ENCODE peak calls at places on chromosomes 12 and 14, in six cellular contexts. One of them, this sample, is unnamed.

GRCh38 chr14:96204151-96205058 is at the start of gene BDKRB2:
- DNase-seq in heart right ventricle: peak; percentile 42
- DNase-seq in HAP-1: no peak
- DNase-seq in GM23338: peak; percentile 86
- DNase-seq in CD8-positive, alpha-beta T cell: no peak
- DNase-seq in aorta: peak; percentile 72
- DNase-seq in this sample: no peak

GRCh38 chr14:103597623-103598372 is 31.2 kb upstream of the KLC1 start:
- DNase-seq in CD8-positive, alpha-beta T cell: no peak
- DNase-seq in GM23338: no peak
- DNase-seq in heart right ventricle: no peak
- DNase-seq in aorta: peak; percentile 62
- DNase-seq in HAP-1: no peak
- DNase-seq in this sample: no peak

GRCh38 chr14:89206426-89206825 is 210.6 kb downstream of the FOXN3 start:
- DNase-seq in heart right ventricle: no peak
- DNase-seq in aorta: no peak
- DNase-seq in GM23338: no peak
- DNase-seq in CD8-positive, alpha-beta T cell: no peak
- DNase-seq in HAP-1: no peak
- DNase-seq in this sample: no peak

GRCh38 chr12:65945457-65945856 is 121.2 kb downstream of the HMGA2 start:
- DNase-seq in CD8-positive, alpha-beta T cell: no peak
- DNase-seq in HAP-1: no peak
- DNase-seq in heart right ventricle: no peak
- DNase-seq in GM23338: no peak
- DNase-seq in aorta: no peak
- DNase-seq in this sample: no peak

GRCh38 chr14:102451064-102451352 is 58.6 kb downstream of the ANKRD9 start:
- DNase-seq in aorta: no peak
- DNase-seq in HAP-1: no peak
- DNase-seq in heart right ventricle: peak; percentile 54
- DNase-seq in CD8-positive, alpha-beta T cell: no peak
- DNase-seq in GM23338: no peak
- DNase-seq in this sample: no peak

GRCh38 chr12:50248406-50248805 is 34.9 kb downstream of the LIMA1 start:
- DNase-seq in heart right ventricle: no peak
- DNase-seq in GM23338: no peak
- DNase-seq in HAP-1: no peak
- DNase-seq in CD8-positive, alpha-beta T cell: no peak
- DNase-seq in aorta: no peak
- DNase-seq in this sample: no peak

GRCh38 chr12:124384299-124384894 is 89.5 kb downstream of the RFLNA start:
- DNase-seq in aorta: no peak
- DNase-seq in heart right ventricle: no peak
- DNase-seq in HAP-1: no peak
- DNase-seq in CD8-positive, alpha-beta T cell: no peak
- DNase-seq in GM23338: no peak
- DNase-seq in this sample: no peak

GRCh38 chr14:51539571-51540037 is 112.1 kb upstream of the FRMD6 start:
- DNase-seq in GM23338: peak; percentile 47
- DNase-seq in aorta: no peak
- DNase-seq in heart right ventricle: no peak
- DNase-seq in HAP-1: no peak
- DNase-seq in CD8-positive, alpha-beta T cell: no peak
- DNase-seq in this sample: no peak

GRCh38 chr14:97301931-97302559 is 504.9 kb downstream of the VRK1 start:
- DNase-seq in GM23338: peak; percentile 48
- DNase-seq in heart right ventricle: no peak
- DNase-seq in HAP-1: no peak
- DNase-seq in CD8-positive, alpha-beta T cell: no peak
- DNase-seq in aorta: no peak
- DNase-seq in this sample: no peak

GRCh38 chr14:84404246-84404645 is 1125.7 kb upstream of the FLRT2 start:
- DNase-seq in HAP-1: peak; percentile 90
- DNase-seq in aorta: no peak
- DNase-seq in CD8-positive, alpha-beta T cell: no peak
- DNase-seq in heart right ventricle: no peak
- DNase-seq in GM23338: no peak
- DNase-seq in this sample: no peak

GRCh38 chr12:80708535-80709328 is 1.3 kb downstream of the MYF6 start:
- DNase-seq in aorta: peak; percentile 24
- DNase-seq in HAP-1: no peak
- DNase-seq in GM23338: peak; percentile 60
- DNase-seq in heart right ventricle: no peak
- DNase-seq in CD8-positive, alpha-beta T cell: no peak
- DNase-seq in this sample: no peak

GRCh38 chr12:67394600-67394999 is 125.4 kb downstream of the CAND1 start:
- DNase-seq in heart right ventricle: peak; percentile 41
- DNase-seq in GM23338: peak; percentile 12
- DNase-seq in aorta: peak; percentile 70
- DNase-seq in HAP-1: no peak
- DNase-seq in CD8-positive, alpha-beta T cell: no peak
- DNase-seq in this sample: no peak

GRCh38 chr14:68450391-68451120 is 342.3 kb downstream of the ZFP36L1 start:
- DNase-seq in GM23338: no peak
- DNase-seq in HAP-1: no peak
- DNase-seq in heart right ventricle: no peak
- DNase-seq in CD8-positive, alpha-beta T cell: no peak
- DNase-seq in aorta: no peak
- DNase-seq in this sample: no peak

GRCh38 chr12:49827351-49828099 is 688 bp downstream of the NCKAP5L start:
- DNase-seq in GM23338: peak; percentile 90
- DNase-seq in aorta: peak; percentile 84
- DNase-seq in HAP-1: peak; percentile 68
- DNase-seq in heart right ventricle: peak; percentile 78
- DNase-seq in CD8-positive, alpha-beta T cell: peak; percentile 16
- DNase-seq in this sample: peak; percentile 7

GRCh38 chr12:116520801-116521471 is 38.2 kb upstream of the MAP1LC3B2 start:
- DNase-seq in aorta: no peak
- DNase-seq in heart right ventricle: no peak
- DNase-seq in CD8-positive, alpha-beta T cell: no peak
- DNase-seq in GM23338: no peak
- DNase-seq in HAP-1: no peak
- DNase-seq in this sample: no peak

GRCh38 chr12:130137141-130138018 is 24.9 kb upstream of the FZD10 start:
- DNase-seq in HAP-1: no peak
- DNase-seq in heart right ventricle: no peak
- DNase-seq in CD8-positive, alpha-beta T cell: no peak
- DNase-seq in aorta: no peak
- DNase-seq in GM23338: peak; percentile 43
- DNase-seq in this sample: no peak

GRCh38 chr12:131604146-131604844 is 106.6 kb upstream of the SFSWAP start:
- DNase-seq in aorta: no peak
- DNase-seq in GM23338: no peak
- DNase-seq in HAP-1: no peak
- DNase-seq in CD8-positive, alpha-beta T cell: peak; percentile 17
- DNase-seq in heart right ventricle: no peak
- DNase-seq in this sample: peak; percentile 13

GRCh38 chr12:21843795-21844194 is 69.3 kb upstream of the KCNJ8 start:
- DNase-seq in aorta: no peak
- DNase-seq in heart right ventricle: no peak
- DNase-seq in HAP-1: no peak
- DNase-seq in GM23338: peak; percentile 4
- DNase-seq in CD8-positive, alpha-beta T cell: no peak
- DNase-seq in this sample: no peak

GRCh38 chr12:67388331-67389163 is 119.4 kb downstream of the CAND1 start:
- DNase-seq in CD8-positive, alpha-beta T cell: no peak
- DNase-seq in aorta: no peak
- DNase-seq in HAP-1: no peak
- DNase-seq in heart right ventricle: no peak
- DNase-seq in GM23338: peak; percentile 69
- DNase-seq in this sample: no peak

GRCh38 chr14:88554458-88555286 is at the start of gene PTPN21:
- DNase-seq in aorta: peak; percentile 77
- DNase-seq in GM23338: peak; percentile 84
- DNase-seq in heart right ventricle: peak; percentile 84
- DNase-seq in HAP-1: peak; percentile 39
- DNase-seq in CD8-positive, alpha-beta T cell: no peak
- DNase-seq in this sample: no peak

GRCh38 chr12:132393991-132394949 is 64.9 kb upstream of the GALNT9 start:
- DNase-seq in HAP-1: no peak
- DNase-seq in CD8-positive, alpha-beta T cell: no peak
- DNase-seq in aorta: no peak
- DNase-seq in GM23338: no peak
- DNase-seq in heart right ventricle: no peak
- DNase-seq in this sample: no peak

GRCh38 chr14:35343709-35344474 is 51.7 kb downstream of the PSMA6 start:
- DNase-seq in aorta: no peak
- DNase-seq in HAP-1: no peak
- DNase-seq in GM23338: no peak
- DNase-seq in CD8-positive, alpha-beta T cell: no peak
- DNase-seq in heart right ventricle: no peak
- DNase-seq in this sample: no peak

GRCh38 chr12:28027947-28028724 is 55.6 kb upstream of the PTHLH start:
- DNase-seq in CD8-positive, alpha-beta T cell: no peak
- DNase-seq in GM23338: no peak
- DNase-seq in HAP-1: no peak
- DNase-seq in aorta: no peak
- DNase-seq in heart right ventricle: no peak
- DNase-seq in this sample: no peak

GRCh38 chr14:83556746-83557460 is 1973.0 kb upstream of the FLRT2 start:
- DNase-seq in GM23338: no peak
- DNase-seq in CD8-positive, alpha-beta T cell: no peak
- DNase-seq in aorta: no peak
- DNase-seq in HAP-1: no peak
- DNase-seq in heart right ventricle: no peak
- DNase-seq in this sample: no peak

GRCh38 chr12:52074006-52074405 is 4.2 kb downstream of the ATG101 start:
- DNase-seq in heart right ventricle: peak; percentile 72
- DNase-seq in aorta: peak; percentile 41
- DNase-seq in CD8-positive, alpha-beta T cell: no peak
- DNase-seq in GM23338: no peak
- DNase-seq in HAP-1: no peak
- DNase-seq in this sample: no peak

DNA sequence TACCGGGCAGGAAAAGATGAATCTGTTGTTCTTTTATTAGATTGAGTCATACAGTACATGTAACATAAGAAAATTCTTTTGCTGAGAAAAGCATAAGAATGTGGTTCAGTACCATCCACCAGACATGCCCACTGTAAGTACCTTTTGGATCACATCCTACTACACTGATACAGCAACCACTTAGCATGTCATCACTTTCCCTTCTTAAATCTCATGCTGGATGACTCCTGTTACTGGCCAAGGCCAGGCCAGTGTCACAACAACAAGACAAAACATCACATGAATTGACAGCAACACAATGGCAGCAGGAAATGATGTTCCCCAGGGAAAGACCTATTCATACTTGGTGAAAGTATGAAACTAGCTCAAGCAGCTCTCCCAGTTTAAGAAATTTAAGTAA is 46.4 kb downstream of the STXBP6 start:
- DNase-seq in heart right ventricle: no peak
- DNase-seq in CD8-positive, alpha-beta T cell: no peak
- DNase-seq in HAP-1: no peak
- DNase-seq in GM23338: no peak
- DNase-seq in aorta: no peak
- DNase-seq in this sample: no peak
- H3K4me1 ChIP-seq in heart right ventricle: peaks cover 71% of the 10 kb centered on the region
- H3K4me1 ChIP-seq in CD8-positive, alpha-beta T cell: no peaks in the 10 kb centered on the region
- H3K4me1 ChIP-seq in HAP-1: no peaks in the 10 kb centered on the region
- H3K4me1 ChIP-seq in GM23338: peaks cover 4% of the 10 kb centered on the region
- H3K4me1 ChIP-seq in aorta: no peaks in the 10 kb centered on the region
- H3K4me1 ChIP-seq in this sample: no peaks in the 10 kb centered on the region

GRCh38 chr12:120455302-120455701 is 9.1 kb downstream of the GATC start:
- DNase-seq in GM23338: no peak
- DNase-seq in heart right ventricle: no peak
- DNase-seq in aorta: no peak
- DNase-seq in CD8-positive, alpha-beta T cell: no peak
- DNase-seq in HAP-1: no peak
- DNase-seq in this sample: no peak
- H3K36me3 ChIP-seq in GM23338: peaks cover 34% of the 10 kb centered on the region
- H3K36me3 ChIP-seq in heart right ventricle: peaks cover 41% of the 10 kb centered on the region
- H3K36me3 ChIP-seq in aorta: peaks cover 7% of the 10 kb centered on the region
- H3K36me3 ChIP-seq in CD8-positive, alpha-beta T cell: peaks cover 27% of the 10 kb centered on the region
- H3K36me3 ChIP-seq in HAP-1: peaks cover 75% of the 10 kb centered on the region
- H3K36me3 ChIP-seq in this sample: peaks cover 30% of the 10 kb centered on the region

DNA sequence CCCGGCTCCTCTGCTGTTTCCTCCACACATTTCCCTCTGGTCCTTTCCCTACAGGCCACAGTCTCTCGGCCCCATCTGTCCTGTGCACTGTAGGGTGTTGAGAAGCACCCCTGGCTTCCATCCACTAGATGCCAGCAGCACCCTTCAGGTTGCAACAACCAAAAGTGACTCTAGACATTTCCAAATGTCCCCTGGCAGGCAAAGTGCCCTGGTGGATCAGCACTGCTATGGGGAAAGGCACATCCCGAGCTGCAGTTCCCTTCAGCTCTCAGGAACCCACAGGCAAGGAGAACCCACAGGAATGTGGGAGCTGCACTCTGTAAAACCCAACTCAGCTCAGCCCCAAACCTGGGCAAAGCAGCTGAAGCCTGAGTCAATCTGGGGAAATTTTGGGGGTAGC is 77.0 kb downstream of the RBM19 start:
- DNase-seq in heart right ventricle: no peak
- DNase-seq in GM23338: peak; percentile 6
- DNase-seq in CD8-positive, alpha-beta T cell: no peak
- DNase-seq in aorta: no peak
- DNase-seq in HAP-1: no peak
- DNase-seq in this sample: no peak
- H3K4me3 ChIP-seq in heart right ventricle: no peak overlapping the region
- H3K4me3 ChIP-seq in GM23338: no peak overlapping the region
- H3K4me3 ChIP-seq in CD8-positive, alpha-beta T cell: no peak overlapping the region
- H3K4me3 ChIP-seq in aorta: no peak overlapping the region
- H3K4me3 ChIP-seq in HAP-1: no peak overlapping the region
- H3K4me3 ChIP-seq in this sample: no peak overlapping the region

GRCh38 chr14:77082356-77082755 is 15.7 kb upstream of the CIPC start:
- DNase-seq in CD8-positive, alpha-beta T cell: no peak
- DNase-seq in aorta: no peak
- DNase-seq in heart right ventricle: no peak
- DNase-seq in HAP-1: no peak
- DNase-seq in GM23338: no peak
- DNase-seq in this sample: no peak
- H3K4me1 ChIP-seq in CD8-positive, alpha-beta T cell: peaks cover 6% of the 10 kb centered on the region
- H3K4me1 ChIP-seq in aorta: no peaks in the 10 kb centered on the region
- H3K4me1 ChIP-seq in heart right ventricle: peaks cover 8% of the 10 kb centered on the region
- H3K4me1 ChIP-seq in HAP-1: peaks cover 12% of the 10 kb centered on the region
- H3K4me1 ChIP-seq in GM23338: peaks cover 6% of the 10 kb centered on the region
- H3K4me1 ChIP-seq in this sample: no peaks in the 10 kb centered on the region

DNA sequence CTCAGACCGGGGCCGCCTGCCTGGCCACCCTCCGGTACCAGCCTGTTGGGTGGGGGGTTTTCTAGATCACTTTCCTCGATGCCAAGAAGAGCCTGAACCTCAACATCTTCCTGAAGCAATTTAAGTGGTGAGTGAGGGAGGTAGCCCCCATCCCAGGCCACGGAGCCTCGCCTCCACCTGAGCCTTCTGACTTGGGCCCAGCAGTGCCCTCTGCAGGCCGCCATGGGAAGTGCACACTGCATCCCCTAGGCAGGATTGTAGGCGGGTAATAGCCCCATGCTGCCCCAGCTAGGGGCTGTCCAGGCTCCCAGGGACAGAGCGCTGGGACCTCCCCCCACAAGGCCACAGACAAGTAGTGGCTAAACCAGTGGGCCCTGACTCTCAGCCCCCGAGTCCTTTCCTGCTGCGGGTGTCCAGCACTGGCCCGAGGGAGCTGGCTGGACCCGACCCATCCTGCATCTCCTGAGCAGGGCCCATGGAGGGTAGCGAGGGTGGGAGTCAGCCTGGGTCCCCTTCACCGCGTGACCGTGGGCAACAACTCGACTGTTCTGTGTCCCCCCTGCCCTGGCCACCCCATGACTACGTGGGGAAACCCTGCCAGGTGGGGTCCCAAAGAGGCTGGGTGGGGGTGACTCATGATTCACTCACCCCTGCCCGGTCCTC is 15.3 kb upstream of the ADSS1 start:
- DNase-seq in HAP-1: peak; percentile 31
- DNase-seq in aorta: peak; percentile 73
- DNase-seq in GM23338: peak; percentile 93
- DNase-seq in CD8-positive, alpha-beta T cell: peak; percentile 64
- DNase-seq in heart right ventricle: peak; percentile 78
- DNase-seq in this sample: peak; percentile 44
- H3K36me3 ChIP-seq in HAP-1: peaks cover 49% of the 10 kb centered on the region
- H3K36me3 ChIP-seq in aorta: peaks cover 9% of the 10 kb centered on the region
- H3K36me3 ChIP-seq in GM23338: peaks cover 10% of the 10 kb centered on the region
- H3K36me3 ChIP-seq in CD8-positive, alpha-beta T cell: peaks cover 13% of the 10 kb centered on the region
- H3K36me3 ChIP-seq in heart right ventricle: peaks cover 50% of the 10 kb centered on the region
- H3K36me3 ChIP-seq in this sample: peaks cover 46% of the 10 kb centered on the region

This sample was measured in effector memory CD4-positive, alpha-beta T cell.